ENCODE peak calls at places on chromosomes 2 and 18, in seven cellular contexts. L is heart left ventricle, B is cardiac muscle cell, Z is colonic mucosa, O is uterus, N is cardiac fibroblast, A is HL-60. X is an unnamed sample.

GRCh38 chr2:137964066-137964858 is at the start of gene HNMT:
- DNase-seq in O (peak; percentile 29), Z (peak; percentile 57), L (peak; percentile 32), B (peak; percentile 45), A (no peak), N (peak; percentile 84), X (no peak)

GRCh38 chr2:228599297-228599696 is 417.8 kb upstream of the SPHKAP start:
- DNase-seq in O (no peak), Z (peak; percentile 71), B (no peak), N (no peak), L (no peak), A (no peak), X (no peak)

GRCh38 chr2:150234787-150235512 is 252.5 kb downstream of the RND3 start:
- DNase-seq in N (peak; percentile 77), B (no peak), Z (peak; percentile 27), A (no peak), O (no peak), L (no peak), X (no peak)

GRCh38 chr18:340044-340443 is 72.2 kb upstream of the THOC1 start:
- DNase-seq in B (no peak), A (no peak), L (no peak), O (no peak), Z (no peak), N (no peak), X (no peak)

GRCh38 chr2:241882090-241882625 is 12.6 kb downstream of the RTP5 start:
- DNase-seq in B (no peak), L (peak; percentile 53), Z (peak; percentile 72), N (no peak), O (peak; percentile 72), A (no peak), X (peak; percentile 88)

GRCh38 chr2:225764346-225764745 is 364.8 kb downstream of the NYAP2 start:
- DNase-seq in B (no peak), N (no peak), L (no peak), Z (no peak), A (no peak), O (no peak), X (no peak)

GRCh38 chr2:72883356-72883962 is 3.7 kb upstream of the SPR start:
- DNase-seq in O (no peak), Z (peak; percentile 60), A (no peak), B (peak; percentile 89), N (peak; percentile 56), L (peak; percentile 50), X (no peak)

GRCh38 chr18:65749881-65750280 is 931 bp upstream of the CDH7 start:
- DNase-seq in O (no peak), A (no peak), B (no peak), L (no peak), Z (no peak), N (no peak), X (no peak)

GRCh38 chr2:31253344-31254155 is 19.6 kb downstream of the EHD3 start:
- DNase-seq in N (no peak), L (no peak), O (no peak), Z (no peak), B (no peak), A (no peak), X (no peak)

GRCh38 chr18:13219012-13219396 is 444 bp downstream of the LDLRAD4 start:
- DNase-seq in N (no peak), A (no peak), L (no peak), Z (no peak), O (no peak), B (no peak), X (no peak)

GRCh38 chr18:46711444-46711863 is 45.4 kb downstream of the ST8SIA5 start:
- DNase-seq in A (no peak), Z (no peak), B (peak; percentile 94), N (no peak), O (no peak), L (peak; percentile 64), X (peak; percentile 28)

GRCh38 chr2:177295479-177295878 is 31.0 kb upstream of the NFE2L2 start:
- DNase-seq in B (peak; percentile 33), O (no peak), Z (no peak), A (no peak), L (no peak), N (peak; percentile 88), X (no peak)

GRCh38 chr18:48419268-48420022 is 10.3 kb upstream of the ZBTB7C start:
- DNase-seq in A (no peak), Z (no peak), O (no peak), L (no peak), B (no peak), N (no peak), X (no peak)

GRCh38 chr2:138201326-138201725 is 237.1 kb downstream of the HNMT start:
- DNase-seq in O (no peak), L (no peak), A (no peak), N (peak; percentile 37), B (peak; percentile 7), Z (no peak), X (no peak)

GRCh38 chr2:222360146-222360545 is 61.3 kb upstream of the PAX3 start:
- DNase-seq in Z (no peak), N (no peak), L (no peak), B (no peak), A (no peak), O (no peak), X (no peak)

GRCh38 chr2:112332123-112332696 is 56.8 kb downstream of the ZC3H6 start:
- DNase-seq in O (no peak), L (no peak), N (no peak), B (no peak), A (no peak), Z (no peak), X (no peak)

GRCh38 chr2:237511885-237512405 is 24.9 kb downstream of the MLPH start:
- DNase-seq in L (no peak), B (no peak), A (no peak), O (no peak), N (no peak), Z (no peak), X (no peak)

GRCh38 chr2:136242100-136242499 is 124.2 kb upstream of the CXCR4 start:
- DNase-seq in Z (no peak), L (no peak), B (no peak), O (no peak), N (no peak), A (no peak), X (no peak)

GRCh38 chr2:53913721-53914120 is 54.0 kb upstream of the GPR75 start:
- DNase-seq in L (no peak), A (peak; percentile 7), B (no peak), O (no peak), N (peak; percentile 67), Z (no peak), X (peak; percentile 46)

DNA sequence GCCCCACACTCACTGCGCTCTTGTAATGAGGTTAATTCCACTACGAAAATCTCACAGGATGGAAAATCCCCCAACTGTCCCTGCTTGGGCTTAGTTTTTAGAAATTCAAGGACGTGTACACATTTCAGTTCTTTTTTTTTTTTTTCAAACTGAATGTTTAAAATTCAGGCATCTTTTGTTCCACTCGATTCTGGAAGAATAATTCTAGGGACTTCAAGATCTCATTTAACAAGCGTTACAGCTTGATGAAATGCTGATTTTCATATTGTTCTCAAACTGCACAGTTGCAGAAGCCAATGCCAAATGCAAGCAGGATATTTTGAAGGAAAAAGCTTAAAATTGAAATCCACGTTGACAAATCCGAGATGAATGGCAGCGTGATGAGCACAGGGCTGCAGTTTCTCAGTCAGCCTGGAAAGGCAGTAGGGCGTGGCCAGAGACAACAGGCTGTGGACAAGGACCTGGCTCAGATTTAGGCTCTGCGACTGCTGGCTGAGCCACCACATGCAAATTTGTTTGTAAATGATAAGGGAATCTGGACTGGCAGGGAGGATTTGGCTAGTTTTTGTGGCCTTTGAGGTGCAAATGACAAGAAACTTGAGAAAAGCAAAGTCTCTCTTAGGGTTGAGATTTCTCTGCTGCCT is 128.0 kb upstream of the MYCN start:
- DNase-seq in B (no peak), A (no peak), O (no peak), Z (no peak), N (no peak), L (no peak), X (no peak)
- TF ChIP-seq CTCF in B (no peak), A (no peak), O (no peak), Z (no peak), N (no peak), L (no peak), X (no peak)

GRCh38 chr18:56431551-56431950 is 206.8 kb downstream of the TXNL1 start:
- DNase-seq in Z (no peak), A (no peak), O (no peak), L (no peak), B (no peak), N (no peak), X (no peak)

GRCh38 chr18:56436651-56437050 is 201.7 kb downstream of the TXNL1 start:
- DNase-seq in Z (no peak), A (no peak), B (no peak), O (no peak), L (no peak), N (no peak), X (no peak)

DNA sequence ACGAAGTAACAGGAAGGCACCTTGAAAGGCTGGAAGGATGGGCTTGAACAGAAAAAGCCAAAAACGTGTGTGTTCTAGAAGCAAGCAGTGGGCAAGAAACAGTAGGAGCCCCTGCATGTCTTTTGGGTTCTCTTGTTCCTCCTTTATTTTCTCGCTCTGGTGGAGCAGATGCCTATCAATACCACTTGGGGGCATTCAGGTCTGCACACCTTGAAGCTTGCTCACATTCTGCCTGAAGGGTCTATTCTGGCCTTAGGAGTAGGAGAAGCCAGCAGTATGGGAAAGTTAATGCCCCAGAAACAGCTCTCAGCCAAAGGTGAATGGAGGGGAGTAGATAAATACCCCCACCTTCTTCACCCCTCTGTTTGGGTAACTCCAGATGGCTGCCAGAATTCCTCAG is 204.5 kb downstream of the TXNL1 start:
- DNase-seq in A (no peak), B (no peak), O (no peak), Z (no peak), L (no peak), N (no peak), X (no peak)
- TF ChIP-seq CTCF in A (no peak), B (no peak), O (no peak), Z (no peak), L (no peak), N (no peak), X (no peak)

DNA sequence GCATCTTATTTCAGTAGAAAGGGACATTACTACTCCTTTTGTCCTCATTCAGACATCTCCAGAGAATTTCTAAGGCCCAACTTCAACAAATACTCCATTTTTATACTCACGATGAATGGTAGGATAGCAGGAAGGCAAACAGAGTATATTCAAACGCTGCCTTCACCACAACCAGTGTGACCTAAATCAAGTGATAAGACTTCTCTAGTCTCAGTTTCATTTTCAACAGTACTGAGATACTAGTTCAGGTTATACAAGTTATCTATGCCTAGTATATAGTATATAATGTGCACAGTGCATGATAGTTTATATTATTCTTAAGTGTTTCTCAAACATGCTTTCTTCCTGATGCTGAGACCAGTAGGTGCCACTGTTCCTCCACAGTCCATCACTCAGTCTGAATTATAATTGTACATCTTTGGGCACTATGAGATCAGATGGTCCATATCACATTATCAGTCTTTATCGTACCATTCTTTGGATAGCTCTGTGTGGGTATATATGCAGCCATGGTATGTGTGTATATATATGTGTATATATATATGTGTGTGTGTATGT is 66.3 kb upstream of the RPE start:
- DNase-seq in N (no peak), A (no peak), B (no peak), L (no peak), O (no peak), Z (no peak), X (no peak)
- TF ChIP-seq CTCF in N (no peak), A (no peak), B (no peak), L (no peak), O (no peak), Z (no peak), X (no peak)

DNA sequence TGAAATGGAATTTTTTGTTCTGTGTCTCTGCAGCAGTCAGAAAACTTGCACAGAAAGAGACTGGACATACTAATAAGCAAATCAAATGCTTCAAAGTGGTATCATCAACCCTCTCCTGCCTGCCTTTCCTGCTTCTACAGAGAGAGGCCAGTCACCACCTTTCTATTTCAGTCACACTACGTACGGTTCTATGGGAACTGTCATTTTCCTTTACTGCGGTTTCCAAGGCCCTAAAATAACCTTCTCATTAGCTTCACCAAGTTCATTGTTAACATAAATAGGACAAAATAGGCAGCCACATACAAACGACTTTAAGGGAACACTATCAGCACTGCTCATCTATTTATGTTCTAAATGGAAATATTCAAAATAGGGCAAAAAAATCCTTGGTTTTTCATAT is 86.6 kb downstream of the METTL8 start:
- DNase-seq in Z (no peak), O (no peak), B (peak; percentile 23), L (no peak), N (peak; percentile 8), A (no peak), X (peak; percentile 25)
- TF ChIP-seq CTCF in Z (no peak), O (no peak), B (no peak), L (peak; percentile 11), N (no peak), A (no peak), X (peak; percentile 26)

X was measured in GM10248.